ENCODE peak calls at places on chromosome 20, in six cellular contexts. Z, Y, A, H, G and T are unnamed samples. For H3K9me3 and H3K4me1, the result is how much of the 10 kb centered on the place peaks cover.

GRCh38 chr20:24891546-24892393 is 57.3 kb upstream of the CST7 start:
- DNase-seq in G (peak), Z (no peak), H (no peak), Y (no peak), A (no peak), T (no peak)

GRCh38 chr20:35661013-35661412 is 3.7 kb downstream of the CPNE1 start:
- DNase-seq in Y (no peak), G (no peak), Z (no peak), A (no peak), H (no peak), T (no peak)

GRCh38 chr20:23928353-23928752 is 48.8 kb upstream of the CST5 start:
- DNase-seq in H (no peak), G (no peak), Z (no peak), A (no peak), Y (no peak), T (no peak)

GRCh38 chr20:63861365-63861934 is at the start of gene ABHD16B:
- DNase-seq in A (no peak), Y (no peak), Z (no peak), H (no peak), G (peak), T (no peak)

GRCh38 chr20:8073024-8073832 is 53.7 kb upstream of the TMX4 start:
- DNase-seq in A (no peak), Y (no peak), H (no peak), G (no peak), Z (no peak), T (peak)

GRCh38 chr20:44181611-44182010 is 5.4 kb downstream of the JPH2 start:
- DNase-seq in Z (peak), H (no peak), Y (no peak), G (no peak), A (no peak), T (no peak)

GRCh38 chr20:52746190-52746589 is 226.0 kb upstream of the TSHZ2 start:
- DNase-seq in A (peak), Y (no peak), G (no peak), Z (no peak), H (no peak), T (no peak)

GRCh38 chr20:6533828-6534388 is 233.6 kb upstream of the BMP2 start:
- DNase-seq in A (peak), Y (no peak), G (peak), Z (no peak), H (no peak), T (no peak)

GRCh38 chr20:47676219-47676721 is 109.0 kb downstream of the SULF2 start:
- DNase-seq in Y (no peak), H (no peak), G (no peak), A (peak), Z (no peak), T (no peak)

GRCh38 chr20:40882173-40882572 is 146.4 kb upstream of the TOP1 start:
- DNase-seq in A (no peak), Y (no peak), Z (no peak), G (no peak), H (no peak), T (peak)

DNA sequence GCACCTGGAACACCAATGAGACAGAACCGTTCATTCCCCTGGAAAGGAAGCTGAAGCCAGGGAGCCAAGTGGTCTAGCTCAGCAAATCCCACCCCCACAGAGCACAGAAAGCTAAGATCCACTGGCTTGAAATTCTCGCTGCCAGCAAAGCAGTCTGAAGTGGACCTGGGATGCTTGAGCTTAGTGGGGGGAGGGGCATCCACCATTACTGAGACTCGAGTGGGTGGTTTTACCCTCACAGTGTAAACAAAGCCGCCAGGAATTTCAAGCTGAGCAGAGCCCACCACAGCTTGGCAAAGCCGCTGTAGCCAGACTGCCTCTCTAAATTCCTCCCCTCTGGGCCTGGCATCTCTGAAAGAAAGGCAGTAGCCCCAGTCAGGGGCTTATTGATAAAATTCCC is 53.1 kb downstream of the KIF16B start:
- DNase-seq in Z (no peak), Y (no peak), A (peak), G (no peak), H (no peak), T (no peak)
- H3K9me3 ChIP-seq in Z (under half), Y (under half), A (under half), G (under half), H (under half), T (under half)

DNA sequence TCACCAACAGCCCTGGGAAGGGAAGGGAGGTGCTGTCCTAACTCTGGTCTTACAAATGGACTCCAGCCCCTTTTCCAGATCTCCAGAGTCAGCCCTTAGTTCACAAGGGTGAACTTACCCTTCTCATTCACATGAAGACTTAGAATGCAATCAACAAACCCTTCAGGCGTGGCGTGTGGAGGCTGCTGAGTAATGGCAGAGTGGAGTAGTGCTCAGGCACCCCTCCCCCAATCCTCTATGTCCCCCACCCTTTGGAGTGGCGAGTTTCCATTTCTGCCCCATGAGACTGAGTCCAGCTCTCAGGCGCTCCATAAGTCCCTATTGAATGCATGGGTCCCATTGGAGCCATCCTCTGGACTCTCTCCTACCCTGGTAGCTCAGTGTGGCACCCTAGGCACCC is 3.3 kb downstream of the SNAI1 start:
- DNase-seq in Z (no peak), A (no peak), G (no peak), H (no peak), Y (no peak), T (no peak)
- H3K4me1 ChIP-seq in Z (under half), A (half or more), G (half or more), H (under half), Y (under half), T (under half)

DNA sequence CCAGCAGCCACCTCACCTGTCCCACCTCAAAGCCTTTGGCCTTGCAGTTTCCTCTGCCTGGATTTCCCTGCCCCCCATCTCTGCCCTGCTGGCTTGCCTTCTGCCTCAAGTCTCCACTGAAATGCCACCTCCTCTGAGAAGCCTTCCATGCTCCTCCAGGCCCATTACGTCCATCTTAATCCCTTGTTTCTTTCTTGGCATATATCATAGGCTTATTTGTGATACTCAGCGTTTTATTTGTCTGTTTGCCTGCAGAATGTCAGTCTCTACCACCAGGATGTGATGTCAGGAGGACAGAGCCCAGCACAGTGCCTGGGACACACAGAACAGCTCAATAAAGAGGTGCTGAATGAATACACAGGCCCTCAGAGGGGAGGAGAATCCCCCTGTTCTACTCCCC is 24.4 kb upstream of the TLDC2 start:
- DNase-seq in A (no peak), Y (no peak), G (no peak), Z (no peak), H (no peak), T (no peak)
- H3K27ac ChIP-seq in A (no peak), Y (no peak), G (peak), Z (peak), H (no peak), T (no peak)

GRCh38 chr20:61598586-61598985 is 346.5 kb downstream of the CDH4 start:
- DNase-seq in A (no peak), Y (no peak), G (no peak), Z (no peak), H (no peak), T (no peak)
- H3K9me3 ChIP-seq in A (under half), Y (under half), G (half or more), Z (under half), H (under half), T (under half)

GRCh38 chr20:37316116-37316774 is 26.8 kb downstream of the MANBAL start:
- DNase-seq in H (no peak), A (peak), G (no peak), Y (no peak), Z (no peak), T (no peak)
- H3K4me1 ChIP-seq in H (under half), A (under half), G (under half), Y (under half), Z (under half), T (under half)

GRCh38 chr20:32764000-32764960 is 2.1 kb downstream of the DNMT3B start:
- DNase-seq in Y (no peak), A (peak), Z (no peak), H (no peak), G (no peak), T (no peak)
- H3K27ac ChIP-seq in Y (no peak), A (peak), Z (no peak), H (no peak), G (no peak), T (no peak)

GRCh38 chr20:62104791-62105345 is 17.4 kb upstream of the LSM14B start:
- DNase-seq in H (no peak), Z (no peak), Y (no peak), G (no peak), A (no peak), T (no peak)
- H3K9me3 ChIP-seq in H (under half), Z (under half), Y (half or more), G (half or more), A (under half), T (under half)

DNA sequence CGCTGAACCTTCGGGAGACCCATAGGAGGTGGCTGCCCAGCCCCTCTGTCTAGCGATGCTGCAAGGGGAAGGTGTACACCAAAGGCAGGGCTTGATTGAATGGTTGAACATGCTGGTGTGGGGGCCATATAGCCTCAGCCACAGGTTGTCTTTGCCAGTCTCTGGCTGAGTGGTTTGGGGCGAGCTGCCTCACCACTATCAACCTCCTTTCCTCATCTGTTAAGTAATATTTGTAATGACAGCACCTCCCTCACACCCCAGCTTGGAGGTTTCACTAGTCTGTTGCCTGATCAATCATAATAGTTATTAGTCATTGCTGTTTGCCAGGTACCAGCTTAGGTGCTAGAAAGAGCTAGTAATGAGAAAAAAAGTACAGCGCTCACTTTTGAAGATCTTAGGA is 11.8 kb upstream of the ZNF831 start:
- DNase-seq in A (no peak), Z (no peak), Y (no peak), G (no peak), H (no peak), T (no peak)
- H3K4me1 ChIP-seq in A (under half), Z (under half), Y (half or more), G (under half), H (under half), T (half or more)

GRCh38 chr20:45993197-45993951 is 15.3 kb upstream of the MMP9 start:
- DNase-seq in Y (no peak), H (no peak), G (no peak), A (no peak), Z (no peak), T (no peak)
- H3K27ac ChIP-seq in Y (no peak), H (no peak), G (no peak), A (no peak), Z (no peak), T (no peak)